ENCODE peak calls at places on chromosomes 12 and 14, in seven cellular contexts. M is lower lobe of right lung, F is pulmonary artery endothelial cell, D is stomach, X is neural crest cell, I is KG1, Z is epithelial cell of proximal tubule. L is an unnamed sample.

GRCh38 chr14:50407089-50407813 is 10.6 kb upstream of the CDKL1 start:
- DNase-seq in M (no peak), F (no peak), D (no peak), X (no peak), I (no peak), Z (no peak), L (no peak)

GRCh38 chr12:109720152-109720855 is 6.7 kb downstream of the FAM222A start:
- DNase-seq in M (no peak), F (no peak), D (no peak), X (peak; percentile 53), I (no peak), Z (no peak), L (no peak)

GRCh38 chr12:30603129-30603528 is 92.5 kb downstream of the IPO8 start:
- DNase-seq in M (no peak), F (no peak), D (no peak), X (no peak), I (no peak), Z (no peak), L (no peak)

GRCh38 chr12:123071401-123072304 is 79.2 kb downstream of the PITPNM2 start:
- DNase-seq in M (no peak), F (no peak), D (no peak), X (no peak), I (no peak), Z (no peak), L (no peak)

GRCh38 chr12:7666595-7666994 is 887 bp upstream of the APOBEC1 start:
- DNase-seq in M (no peak), F (no peak), D (no peak), X (no peak), I (no peak), Z (no peak), L (no peak)

GRCh38 chr14:91231446-91231845 is 13.1 kb downstream of the GPR68 start:
- DNase-seq in M (no peak), F (no peak), D (no peak), X (no peak), I (no peak), Z (no peak), L (no peak)

GRCh38 chr12:2877959-2878732 is 1.1 kb downstream of the RHNO1 start:
- DNase-seq in M (no peak), F (no peak), D (no peak), X (no peak), I (no peak), Z (peak; percentile 68), L (no peak)

GRCh38 chr14:33402604-33403003 is 463.9 kb downstream of the NPAS3 start:
- DNase-seq in M (peak; percentile 70), F (no peak), D (no peak), X (no peak), I (no peak), Z (no peak), L (no peak)

GRCh38 chr12:48822711-48823110 is 4.4 kb downstream of the CACNB3 start:
- DNase-seq in M (no peak), F (no peak), D (no peak), X (no peak), I (no peak), Z (no peak), L (no peak)

GRCh38 chr12:2384533-2385328 is 331.9 kb downstream of the CACNA1C start:
- DNase-seq in M (no peak), F (no peak), D (no peak), X (no peak), I (no peak), Z (no peak), L (no peak)

GRCh38 chr14:24315807-24316596 is 4.7 kb downstream of the LTB4R start:
- DNase-seq in M (peak; percentile 71), F (no peak), D (peak; percentile 77), X (no peak), I (no peak), Z (no peak), L (no peak)

GRCh38 chr12:10227648-10228047 is 15.0 kb downstream of the GABARAPL1 start:
- DNase-seq in M (no peak), F (no peak), D (no peak), X (no peak), I (no peak), Z (no peak), L (no peak)

L was measured in CD14-positive monocyte.